ENCODE peak calls at places on chromosomes 13 and 19, in seven cellular contexts. V is activated CD4-positive, alpha-beta T cell treated with anti-CD3 and anti-CD28 coated beads for 1 hour; C is NCI-H446 treated with DMSO at 0.1 percent for 48 hours; N is SK-N-SH; W is IMR-90; S is neural crest cell; H is colonic mucosa. T is an unnamed sample.

GRCh38 chr13:45512148-45512498 is 47.4 kb downstream of the COG3 start:
- DNase-seq in C (no peak), N (no peak), S (no peak), V (no peak), W (peak; percentile 50), H (no peak), T (no peak)

GRCh38 chr19:40908981-40909380 is 26.9 kb upstream of the CYP2A7 start:
- DNase-seq in S (no peak), W (no peak), C (no peak), V (peak; percentile 21), N (no peak), H (no peak), T (no peak)

GRCh38 chr13:114319441-114319871 is 5.2 kb downstream of the CHAMP1 start:
- DNase-seq in W (peak; percentile 93), C (no peak), H (no peak), N (no peak), V (no peak), S (no peak), T (no peak)

GRCh38 chr13:66958611-66959010 is 271.5 kb downstream of the PCDH9 start:
- DNase-seq in V (no peak), S (no peak), N (no peak), W (no peak), H (no peak), C (no peak), T (no peak)

GRCh38 chr13:62879071-62879470 is 1463.4 kb upstream of the PCDH20 start:
- DNase-seq in V (no peak), W (peak; percentile 77), S (no peak), C (no peak), N (no peak), H (no peak), T (no peak)

GRCh38 chr13:51928231-51928630 is 66.5 kb downstream of the CCDC70 start:
- DNase-seq in H (no peak), C (no peak), S (no peak), N (no peak), V (no peak), W (no peak), T (no peak)

GRCh38 chr19:57708641-57709354 is at the start of gene ZNF154:
- DNase-seq in H (peak; percentile 26), C (no peak), V (peak; percentile 11), W (peak; percentile 67), N (no peak), S (peak; percentile 58), T (peak; percentile 19)

GRCh38 chr19:43504426-43505185 is at the start of gene PHLDB3:
- DNase-seq in C (no peak), N (peak; percentile 70), S (no peak), H (peak; percentile 61), W (peak; percentile 9), V (peak; percentile 36), T (no peak)

GRCh38 chr13:20145521-20145920 is 15.3 kb downstream of the GJA3 start:
- DNase-seq in C (no peak), H (no peak), S (no peak), W (no peak), V (no peak), N (no peak), T (no peak)

GRCh38 chr19:1630012-1630411 is 22.4 kb downstream of the TCF3 start:
- DNase-seq in S (no peak), V (no peak), N (no peak), W (no peak), C (no peak), H (no peak), T (no peak)

GRCh38 chr19:29805026-29805925 is 6.5 kb upstream of the CCNE1 start:
- DNase-seq in C (no peak), H (no peak), S (no peak), W (peak; percentile 10), N (no peak), V (no peak), T (no peak)

GRCh38 chr13:46031581-46032263 is 20.8 kb downstream of the ZC3H13 start:
- DNase-seq in N (no peak), C (no peak), S (no peak), H (no peak), W (peak; percentile 55), V (no peak), T (no peak)

GRCh38 chr13:72985610-72986009 is 73.2 kb upstream of the KLF5 start:
- DNase-seq in N (no peak), V (no peak), W (no peak), S (no peak), H (no peak), C (no peak), T (no peak)

GRCh38 chr19:16470911-16471811 is 609 bp downstream of the EPS15L1 start:
- DNase-seq in W (peak; percentile 55), N (no peak), V (no peak), C (no peak), S (peak; percentile 16), H (peak; percentile 44), T (no peak)

GRCh38 chr13:98664047-98664446 is 87.1 kb upstream of the STK24 start:
- DNase-seq in N (no peak), V (peak; percentile 24), S (no peak), C (no peak), W (peak; percentile 85), H (no peak), T (no peak)

GRCh38 chr13:58921129-58921528 is 1242.6 kb downstream of the DIAPH3 start:
- DNase-seq in N (no peak), W (no peak), H (no peak), S (no peak), C (no peak), V (no peak), T (no peak)

GRCh38 chr19:33279430-33280350 is 22.6 kb downstream of the CEBPA start:
- DNase-seq in H (no peak), W (no peak), C (no peak), N (no peak), S (no peak), V (no peak), T (no peak)

GRCh38 chr19:46618670-46619231 is 6.1 kb downstream of the PTGIR start:
- DNase-seq in V (no peak), N (peak; percentile 2), H (no peak), C (no peak), W (peak; percentile 37), S (no peak), T (no peak)

GRCh38 chr13:20001351-20001750 is 42.8 kb downstream of the ZMYM2 start:
- DNase-seq in N (no peak), H (no peak), C (no peak), V (no peak), W (peak; percentile 21), S (no peak), T (no peak)

GRCh38 chr13:49539313-49539712 is 43.6 kb downstream of the PHF11 start:
- DNase-seq in W (peak; percentile 20), V (no peak), H (no peak), C (no peak), N (no peak), S (no peak), T (no peak)

GRCh38 chr13:79389031-79389430 is 17.0 kb downstream of the RBM26 start:
- DNase-seq in S (no peak), N (no peak), H (no peak), W (no peak), C (no peak), V (no peak), T (no peak)

GRCh38 chr13:31790992-31791391 is 51.7 kb downstream of the RXFP2 start:
- DNase-seq in W (peak; percentile 17), V (no peak), S (no peak), N (no peak), H (no peak), C (no peak), T (no peak)

GRCh38 chr19:7869910-7870511 is 4.2 kb downstream of the PRR36 start:
- DNase-seq in W (peak; percentile 8), N (peak; percentile 71), H (peak; percentile 62), V (peak; percentile 36), S (no peak), C (no peak), T (peak; percentile 19)

GRCh38 chr19:17415107-17415506 is 4.7 kb upstream of the MVB12A start:
- DNase-seq in N (no peak), V (no peak), H (no peak), C (no peak), S (no peak), W (no peak), T (no peak)

GRCh38 chr13:24670174-24670573 is 10.0 kb upstream of the ATP12A start:
- DNase-seq in N (no peak), S (no peak), H (peak; percentile 66), V (no peak), W (no peak), C (no peak), T (no peak)

GRCh38 chr19:7857727-7858701 is 16.2 kb downstream of the PRR36 start:
- DNase-seq in V (no peak), S (peak; percentile 48), H (no peak), W (no peak), N (no peak), C (no peak), T (no peak)

GRCh38 chr13:40774672-40775071 is 3.7 kb upstream of the MRPS31 start:
- DNase-seq in H (no peak), S (no peak), V (no peak), W (no peak), C (no peak), N (no peak), T (no peak)

GRCh38 chr19:7635670-7636069 is 1.2 kb upstream of the STXBP2 start:
- DNase-seq in S (no peak), V (no peak), N (no peak), H (no peak), W (no peak), C (no peak), T (no peak)

GRCh38 chr19:16386619-16387240 is 62.1 kb downstream of the KLF2 start:
- DNase-seq in S (peak; percentile 48), N (peak; percentile 75), H (no peak), C (peak; percentile 1), V (peak; percentile 39), W (peak; percentile 69), T (peak; percentile 16)

T was measured in hippocampal formation.